ENCODE peak calls at places on chromosomes 7 and 10, in ten cellular contexts. Q is testis, U is colonic mucosa, N is tibial artery, J is sciatic nerve, T is left ventricle myocardium inferior, W is MCF 10A, B is mucosa of gallbladder, F is NCI-H226, L is nephron progenitor cell. E is an unnamed sample.

GRCh38 chr7:28891192-28891872 is 66.8 kb downstream of the TRIL start:
- DNase-seq in Q (no peak), U (no peak), N (no peak), J (no peak), T (no peak), W (no peak), B (peak), F (no peak), L (no peak), E (no peak)

GRCh38 chr10:117653170-117653515 is 110.6 kb downstream of the EMX2 start:
- DNase-seq in Q (no peak), U (no peak), N (no peak), J (no peak), T (no peak), W (peak), B (no peak), F (peak), L (no peak), E (no peak)

GRCh38 chr7:157630301-157630853 is 293.6 kb downstream of the DNAJB6 start:
- DNase-seq in Q (no peak), U (no peak), N (no peak), J (peak), T (no peak), W (no peak), B (no peak), F (no peak), L (no peak), E (peak)

GRCh38 chr7:129781128-129781855 is 169.8 kb downstream of the NRF1 start:
- DNase-seq in Q (no peak), U (no peak), N (no peak), J (no peak), T (no peak), W (no peak), B (no peak), F (no peak), L (no peak), E (no peak)

GRCh38 chr10:78657622-78658165 is 411.1 kb upstream of the ZMIZ1 start:
- DNase-seq in Q (peak), U (peak), N (peak), J (peak), T (peak), W (peak), B (peak), F (peak), L (peak), E (peak)

GRCh38 chr10:33706746-33707145 is 372.3 kb upstream of the NRP1 start:
- DNase-seq in Q (no peak), U (no peak), N (no peak), J (no peak), T (no peak), W (peak), B (no peak), F (peak), L (no peak), E (no peak)

GRCh38 chr10:132653721-132654120 is 116.1 kb downstream of the INPP5A start:
- DNase-seq in Q (no peak), U (no peak), N (no peak), J (peak), T (no peak), W (no peak), B (no peak), F (no peak), L (no peak), E (no peak)

GRCh38 chr10:28241766-28242399 is 61.0 kb downstream of the MPP7 start:
- DNase-seq in Q (peak), U (no peak), N (no peak), J (no peak), T (no peak), W (peak), B (peak), F (no peak), L (peak), E (no peak)

GRCh38 chr7:151672706-151673105 is 153.0 kb upstream of the RHEB start:
- DNase-seq in Q (peak), U (no peak), N (no peak), J (peak), T (no peak), W (no peak), B (no peak), F (no peak), L (no peak), E (no peak)

GRCh38 chr7:131145770-131146169 is 181.9 kb upstream of the MKLN1 start:
- DNase-seq in Q (no peak), U (no peak), N (no peak), J (no peak), T (no peak), W (no peak), B (no peak), F (no peak), L (no peak), E (no peak)

GRCh38 chr7:77321300-77321699 is 94.8 kb downstream of the GSAP start:
- DNase-seq in Q (no peak), U (no peak), N (no peak), J (no peak), T (no peak), W (no peak), B (no peak), F (no peak), L (no peak), E (no peak)

GRCh38 chr10:107163086-107163880 is 1.2 kb downstream of the SORCS1 start:
- DNase-seq in Q (peak), U (no peak), N (no peak), J (no peak), T (no peak), W (peak), B (no peak), F (no peak), L (no peak), E (no peak)

GRCh38 chr10:91226093-91226492 is 5.6 kb downstream of the PCGF5 start:
- DNase-seq in Q (no peak), U (no peak), N (no peak), J (no peak), T (no peak), W (no peak), B (no peak), F (no peak), L (no peak), E (no peak)

GRCh38 chr10:121444515-121444914 is 153.7 kb downstream of the FGFR2 start:
- DNase-seq in Q (no peak), U (no peak), N (no peak), J (no peak), T (no peak), W (no peak), B (no peak), F (no peak), L (no peak), E (no peak)

GRCh38 chr10:113476191-113476590 is 76.7 kb upstream of the HABP2 start:
- DNase-seq in Q (peak), U (no peak), N (peak), J (no peak), T (no peak), W (no peak), B (no peak), F (no peak), L (no peak), E (no peak)

GRCh38 chr7:74138945-74139843 is 35.0 kb upstream of the EIF4H start:
- DNase-seq in Q (no peak), U (no peak), N (no peak), J (no peak), T (peak), W (no peak), B (no peak), F (no peak), L (no peak), E (no peak)

GRCh38 chr10:93465806-93466675 is 16.1 kb downstream of the MYOF start:
- DNase-seq in Q (peak), U (peak), N (peak), J (peak), T (peak), W (peak), B (peak), F (peak), L (no peak), E (peak)

GRCh38 chr7:45924283-45924682 is 3.2 kb upstream of the IGFBP3 start:
- DNase-seq in Q (no peak), U (no peak), N (peak), J (no peak), T (no peak), W (peak), B (no peak), F (peak), L (no peak), E (no peak)

GRCh38 chr10:52454476-52454875 is 140.4 kb downstream of the DKK1 start:
- DNase-seq in Q (no peak), U (no peak), N (no peak), J (no peak), T (no peak), W (no peak), B (no peak), F (no peak), L (no peak), E (no peak)

GRCh38 chr7:96084880-96085551 is 236.9 kb downstream of the SLC25A13 start:
- DNase-seq in Q (no peak), U (no peak), N (no peak), J (no peak), T (no peak), W (peak), B (no peak), F (peak), L (no peak), E (no peak)

GRCh38 chr10:15314482-15315070 is 56.5 kb downstream of the FAM171A1 start:
- DNase-seq in Q (no peak), U (no peak), N (no peak), J (no peak), T (no peak), W (no peak), B (no peak), F (no peak), L (no peak), E (no peak)

GRCh38 chr10:132141526-132142395 is 45.0 kb upstream of the DPYSL4 start:
- DNase-seq in Q (no peak), U (no peak), N (no peak), J (no peak), T (peak), W (no peak), B (no peak), F (no peak), L (no peak), E (peak)

GRCh38 chr7:5766321-5766761 is 15.1 kb downstream of the RNF216 start:
- DNase-seq in Q (no peak), U (no peak), N (no peak), J (no peak), T (no peak), W (no peak), B (no peak), F (peak), L (no peak), E (no peak)

GRCh38 chr10:119542990-119543813 is 683 bp upstream of the RGS10 start:
- DNase-seq in Q (peak), U (peak), N (peak), J (peak), T (peak), W (peak), B (peak), F (peak), L (peak), E (peak)

GRCh38 chr10:48205918-48206317 is 68.6 kb downstream of the FRMPD2 start:
- DNase-seq in Q (no peak), U (no peak), N (no peak), J (no peak), T (no peak), W (peak), B (no peak), F (no peak), L (no peak), E (no peak)

GRCh38 chr10:70747192-70747965 is 37.8 kb downstream of the TBATA start:
- DNase-seq in Q (no peak), U (no peak), N (no peak), J (peak), T (no peak), W (no peak), B (no peak), F (no peak), L (no peak), E (peak)

GRCh38 chr7:16739863-16740622 is 13.5 kb upstream of the TSPAN13 start:
- DNase-seq in Q (peak), U (peak), N (no peak), J (no peak), T (peak), W (peak), B (peak), F (peak), L (no peak), E (no peak)

GRCh38 chr7:75584385-75584784 is 92.3 kb downstream of the SPDYE5 start:
- DNase-seq in Q (no peak), U (no peak), N (no peak), J (no peak), T (no peak), W (no peak), B (no peak), F (no peak), L (no peak), E (no peak)

GRCh38 chr10:132023092-132023811 is 41.5 kb upstream of the BNIP3 start:
- DNase-seq in Q (peak), U (peak), N (peak), J (peak), T (peak), W (peak), B (peak), F (peak), L (peak), E (peak)

GRCh38 chr10:118251791-118252190 is 90.3 kb downstream of the FAM204A start:
- DNase-seq in Q (no peak), U (no peak), N (no peak), J (no peak), T (no peak), W (peak), B (no peak), F (no peak), L (no peak), E (no peak)

GRCh38 chr7:30266686-30267085 is 17.7 kb upstream of the ZNRF2 start:
- DNase-seq in Q (no peak), U (no peak), N (no peak), J (no peak), T (no peak), W (no peak), B (no peak), F (no peak), L (no peak), E (no peak)

GRCh38 chr7:14195079-14195478 is 205.6 kb upstream of the ETV1 start:
- DNase-seq in Q (no peak), U (no peak), N (no peak), J (no peak), T (no peak), W (no peak), B (no peak), F (no peak), L (no peak), E (no peak)

GRCh38 chr7:45711161-45711490 is 137.0 kb downstream of the ADCY1 start:
- DNase-seq in Q (no peak), U (no peak), N (no peak), J (no peak), T (no peak), W (no peak), B (no peak), F (no peak), L (no peak), E (no peak)

GRCh38 chr7:151143261-151144015 is 24.1 kb downstream of the GBX1 start:
- DNase-seq in Q (peak), U (no peak), N (no peak), J (peak), T (no peak), W (no peak), B (no peak), F (no peak), L (no peak), E (no peak)

GRCh38 chr7:103446046-103446520 is at the start of gene SLC26A5:
- DNase-seq in Q (peak), U (peak), N (no peak), J (no peak), T (no peak), W (no peak), B (no peak), F (no peak), L (peak), E (peak)

GRCh38 chr10:60425392-60426110 is 35.9 kb upstream of the ANK3 start:
- DNase-seq in Q (no peak), U (no peak), N (no peak), J (no peak), T (no peak), W (peak), B (no peak), F (peak), L (no peak), E (no peak)

GRCh38 chr7:41706228-41706930 is 3.5 kb upstream of the INHBA start:
- DNase-seq in Q (no peak), U (no peak), N (no peak), J (no peak), T (no peak), W (no peak), B (no peak), F (no peak), L (no peak), E (no peak)

GRCh38 chr10:30068482-30069223 is 9.3 kb upstream of the JCAD start:
- DNase-seq in Q (no peak), U (no peak), N (no peak), J (no peak), T (no peak), W (no peak), B (no peak), F (peak), L (no peak), E (no peak)